ENCODE peak calls at places on chromosomes 1 and 21, in seven cellular contexts. B, P, D, Q, Z, Y and U are unnamed samples.

GRCh38 chr1:32346532-32347157 is 10.6 kb upstream of the MARCKSL1 start:
- DNase-seq in P (no peak), Q (no peak), B (no peak), Z (no peak), D (no peak), Y (no peak), U (no peak)

GRCh38 chr1:177779325-177779965 is 190.4 kb downstream of the SEC16B start:
- DNase-seq in B (no peak), Q (no peak), Y (no peak), Z (no peak), D (no peak), P (peak; percentile 25), U (no peak)

GRCh38 chr1:19762175-19762779 is 37.4 kb downstream of the TMCO4 start:
- DNase-seq in D (peak; percentile 23), Z (no peak), Q (peak; percentile 29), Y (peak; percentile 31), B (no peak), P (peak; percentile 73), U (no peak)

GRCh38 chr1:45518910-45519309 is 2.8 kb downstream of the PRDX1 start:
- DNase-seq in Z (no peak), Q (peak; percentile 27), Y (no peak), D (no peak), B (no peak), P (no peak), U (no peak)

GRCh38 chr21:43352138-43352537 is 74.8 kb downstream of the SIK1 start:
- DNase-seq in D (no peak), Y (no peak), Z (no peak), Q (no peak), B (no peak), P (no peak), U (no peak)

GRCh38 chr1:231446138-231446537 is 24.1 kb upstream of the EGLN1 start:
- DNase-seq in B (no peak), Y (no peak), Z (no peak), P (no peak), Q (peak; percentile 74), D (no peak), U (no peak)

GRCh38 chr1:50873458-50874187 is 86.4 kb downstream of the FAF1 start:
- DNase-seq in B (peak; percentile 74), D (peak; percentile 37), Y (peak; percentile 74), Z (peak; percentile 59), Q (peak; percentile 73), P (peak; percentile 91), U (peak; percentile 23)

GRCh38 chr1:9235123-9235513 is 544 bp downstream of the H6PD start:
- DNase-seq in P (peak; percentile 71), B (peak; percentile 76), Z (peak; percentile 50), Y (peak; percentile 47), D (peak; percentile 62), Q (peak; percentile 53), U (no peak)

GRCh38 chr1:212858055-212858460 is at the start of gene FLVCR1:
- DNase-seq in Y (peak; percentile 96), B (peak; percentile 99), Q (peak; percentile 97), P (peak; percentile 99), D (peak; percentile 94), Z (peak; percentile 97), U (peak; percentile 86)

GRCh38 chr1:48908606-48909005 is 131.9 kb upstream of the BEND5 start:
- DNase-seq in D (no peak), Y (no peak), Q (no peak), Z (no peak), P (no peak), B (no peak), U (no peak)

GRCh38 chr21:30434033-30434631 is 4.1 kb downstream of the KRTAP13-4 start:
- DNase-seq in Z (no peak), Y (peak; percentile 20), D (no peak), P (peak; percentile 86), Q (no peak), B (no peak), U (no peak)

GRCh38 chr1:71093938-71094337 is 13.1 kb upstream of the ZRANB2 start:
- DNase-seq in Q (peak; percentile 27), Y (no peak), Z (no peak), B (no peak), P (no peak), D (peak; percentile 45), U (no peak)
- TF ChIP-seq CTCF in Q (peak; percentile 47), Y (peak; percentile 35), Z (no peak), B (peak; percentile 27), P (no peak), D (peak; percentile 74), U (no peak)

GRCh38 chr1:226310123-226310540 is 1.2 kb upstream of the LIN9 start:
- DNase-seq in Z (no peak), Q (no peak), B (no peak), D (no peak), P (peak; percentile 39), Y (no peak), U (no peak)
- H3K4me3 ChIP-seq in Z (peak overlapping the region; percentile 100), Q (peak overlapping the region; percentile 98), B (peak overlapping the region; percentile 100), D (no peak overlapping the region), P (peak overlapping the region; percentile 96), Y (no peak overlapping the region), U (no peak overlapping the region)

DNA sequence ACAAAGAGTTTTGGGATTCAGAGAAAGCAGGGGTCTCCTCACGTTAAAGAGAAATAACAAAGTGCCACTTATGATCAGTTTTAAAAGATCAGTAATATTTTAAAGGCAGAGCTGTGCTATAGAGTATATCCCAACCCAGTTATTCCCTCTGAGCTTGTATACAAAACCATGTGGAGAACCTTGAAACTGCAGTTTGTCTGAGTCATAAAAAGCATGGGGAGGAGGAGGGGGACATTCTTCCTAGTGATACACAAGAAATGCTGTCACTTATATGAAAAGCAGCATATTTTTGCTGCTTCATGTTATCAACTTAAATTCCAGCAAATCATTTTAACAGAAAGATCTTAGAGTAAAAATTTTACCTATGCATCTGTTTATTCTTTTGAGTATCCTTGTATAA is 244.5 kb downstream of the GPR52 start:
- DNase-seq in Z (no peak), B (no peak), D (peak; percentile 68), P (peak; percentile 58), Y (peak; percentile 57), Q (peak; percentile 5), U (no peak)
- TF ChIP-seq CTCF in Z (no peak), B (no peak), D (peak; percentile 27), P (peak; percentile 35), Y (no peak), Q (no peak), U (no peak)

GRCh38 chr1:3651011-3651938 is 1.0 kb upstream of the TP73 start:
- DNase-seq in Y (no peak), Q (no peak), Z (no peak), P (peak; percentile 82), D (no peak), B (no peak), U (no peak)

GRCh38 chr1:3651939-3652537 is at the start of gene TP73:
- DNase-seq in D (no peak), Q (no peak), Y (no peak), Z (no peak), B (no peak), P (peak; percentile 43), U (no peak)

GRCh38 chr1:3652538-3653285 is 396 bp downstream of the TP73 start:
- DNase-seq in D (no peak), P (peak; percentile 62), B (no peak), Q (no peak), Y (no peak), Z (no peak), U (no peak)

GRCh38 chr1:3654549-3655281 is 2.4 kb downstream of the TP73 start:
- DNase-seq in D (no peak), P (no peak), Q (no peak), Y (no peak), B (no peak), Z (no peak), U (no peak)

GRCh38 chr1:3653286-3653618 is 936 bp downstream of the TP73 start:
- DNase-seq in Z (no peak), Y (no peak), P (no peak), Q (no peak), B (no peak), D (no peak), U (no peak)
- H3K4me3 ChIP-seq in Z (no peak overlapping the region), Y (no peak overlapping the region), P (peak overlapping the region; percentile 76), Q (no peak overlapping the region), B (no peak overlapping the region), D (no peak overlapping the region), U (no peak overlapping the region)

GRCh38 chr1:214816603-214817002 is 213.6 kb downstream of the CENPF start:
- DNase-seq in Y (no peak), B (no peak), D (no peak), Z (no peak), P (no peak), Q (no peak), U (no peak)
- TF ChIP-seq CTCF in Y (peak; percentile 26), B (no peak), D (no peak), Z (no peak), P (peak; percentile 37), Q (peak; percentile 22), U (peak; percentile 9)

GRCh38 chr1:73782901-73783300 is 415.1 kb downstream of the LRRIQ3 start:
- DNase-seq in Z (no peak), P (no peak), Y (no peak), D (no peak), B (no peak), Q (no peak), U (no peak)
- H3K4me3 ChIP-seq in Z (no peak overlapping the region), P (no peak overlapping the region), Y (no peak overlapping the region), D (no peak overlapping the region), B (no peak overlapping the region), Q (no peak overlapping the region), U (no peak overlapping the region)

GRCh38 chr1:242468749-242469148 is 55.7 kb downstream of the PLD5 start:
- DNase-seq in Q (no peak), Z (no peak), D (no peak), P (no peak), B (no peak), Y (no peak), U (no peak)
- TF ChIP-seq CTCF in Q (no peak), Z (no peak), D (no peak), P (no peak), B (no peak), Y (no peak), U (no peak)

DNA sequence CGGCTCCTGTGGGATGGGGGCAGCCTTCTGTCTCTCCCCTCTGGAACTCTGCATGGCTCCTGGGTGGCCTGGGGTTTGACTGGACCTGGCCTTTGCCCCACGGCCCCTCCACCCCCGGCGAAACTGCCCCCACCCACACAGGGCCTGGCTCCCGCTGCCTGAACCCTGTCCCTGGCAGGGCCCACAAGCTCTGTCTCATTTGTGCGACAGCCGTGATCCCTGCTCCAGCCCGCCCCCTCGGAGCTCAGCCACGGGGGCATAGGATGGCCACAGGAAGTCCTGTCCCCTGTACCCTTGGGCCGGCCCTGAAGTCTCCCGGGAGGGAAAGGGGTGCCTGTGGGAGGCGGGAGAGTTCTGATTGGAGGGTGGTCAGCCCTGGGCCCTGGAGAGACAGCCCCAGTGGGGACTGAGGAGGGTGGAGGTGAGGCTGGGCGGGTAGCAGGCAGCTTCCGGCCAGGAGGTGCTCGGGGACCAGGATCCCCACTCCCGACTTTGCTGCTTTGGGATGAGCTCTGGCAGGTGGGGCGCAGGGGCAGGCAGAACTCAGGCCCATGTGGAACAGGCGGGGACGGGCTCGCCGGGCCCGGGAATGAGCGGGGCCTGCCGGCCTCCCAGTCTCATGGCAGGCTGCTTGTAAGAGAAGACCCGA is 45.1 kb downstream of the SLX9 start:
- DNase-seq in Z (no peak), Q (no peak), Y (no peak), D (no peak), B (peak; percentile 73), P (peak; percentile 47), U (no peak)
- H3K4me3 ChIP-seq in Z (no peak overlapping the region), Q (no peak overlapping the region), Y (no peak overlapping the region), D (no peak overlapping the region), B (no peak overlapping the region), P (no peak overlapping the region), U (no peak overlapping the region)